ENCODE peak calls at places on chromosomes 16 and 17, in seven cellular contexts. K is H1, R is HCT116, I is HepG2, B is SK-N-SH, C is GM12878, F is K562. E is an unnamed sample.

GRCh38 chr16:381788-382717 is at the start of gene PGAP6:
- DNase-seq in F (peak; percentile 94), R (no peak), B (peak; percentile 97), I (no peak), K (peak; percentile 70), C (no peak), E (no peak)

GRCh38 chr16:83200005-83200779 is 573.4 kb downstream of the CDH13 start:
- DNase-seq in I (no peak), K (no peak), F (no peak), C (no peak), B (no peak), R (no peak), E (no peak)

GRCh38 chr16:66898933-66899309 is 18.6 kb downstream of the PDP2 start:
- DNase-seq in F (no peak), B (no peak), K (no peak), C (no peak), I (no peak), R (no peak), E (no peak)

GRCh38 chr17:17685775-17686291 is 4.6 kb downstream of the RAI1 start:
- DNase-seq in C (no peak), R (peak; percentile 60), F (no peak), K (no peak), B (peak; percentile 65), I (no peak), E (no peak)

GRCh38 chr17:43564080-43564594 is 18.0 kb upstream of the ETV4 start:
- DNase-seq in I (no peak), B (no peak), K (no peak), C (no peak), R (no peak), F (no peak), E (no peak)

GRCh38 chr16:74847202-74847601 is 72.6 kb upstream of the FA2H start:
- DNase-seq in I (no peak), F (no peak), R (no peak), C (no peak), B (no peak), K (no peak), E (no peak)

GRCh38 chr17:64148699-64149098 is 18.8 kb upstream of the ERN1 start:
- DNase-seq in I (no peak), B (peak; percentile 43), F (no peak), C (no peak), K (no peak), R (no peak), E (no peak)

GRCh38 chr16:47073223-47074155 is 70.3 kb downstream of the NETO2 start:
- DNase-seq in K (no peak), F (no peak), B (no peak), I (no peak), C (peak; percentile 43), R (no peak), E (no peak)

GRCh38 chr17:65297384-65297783 is 160.2 kb downstream of the RGS9 start:
- DNase-seq in R (no peak), B (no peak), F (no peak), K (no peak), C (no peak), I (no peak), E (no peak)

GRCh38 chr16:28183441-28183840 is 28.3 kb downstream of the XPO6 start:
- DNase-seq in I (no peak), R (no peak), F (no peak), B (no peak), C (no peak), K (no peak), E (no peak)

GRCh38 chr17:80524150-80524712 is 20.4 kb upstream of the RPTOR start:
- DNase-seq in K (no peak), C (no peak), B (peak; percentile 65), R (no peak), F (no peak), I (no peak), E (no peak)

GRCh38 chr16:48041861-48042435 is 113.8 kb downstream of the ABCC12 start:
- DNase-seq in B (no peak), F (peak; percentile 13), R (peak; percentile 13), K (no peak), I (peak; percentile 34), C (no peak), E (no peak)

GRCh38 chr17:19448341-19449268 is 37.6 kb downstream of the RNF112 start:
- DNase-seq in K (no peak), C (no peak), F (no peak), B (peak; percentile 29), R (no peak), I (peak; percentile 19), E (peak; percentile 61)

GRCh38 chr17:12545877-12546513 is 119.7 kb upstream of the MYOCD start:
- DNase-seq in I (peak; percentile 41), K (peak; percentile 61), C (no peak), R (peak; percentile 38), B (peak; percentile 45), F (peak; percentile 26), E (peak; percentile 28)

GRCh38 chr17:48051706-48052486 is 3.7 kb downstream of the NFE2L1 start:
- DNase-seq in B (no peak), C (no peak), R (no peak), F (peak; percentile 47), K (no peak), I (peak; percentile 85), E (no peak)

GRCh38 chr16:79897444-79898146 is 297.1 kb upstream of the MAF start:
- DNase-seq in B (no peak), F (peak; percentile 44), K (no peak), I (peak; percentile 94), R (no peak), C (no peak), E (no peak)

GRCh38 chr17:53335443-53335842 is 487.3 kb upstream of the KIF2B start:
- DNase-seq in C (no peak), B (no peak), R (no peak), F (no peak), K (no peak), I (no peak), E (no peak)

GRCh38 chr16:2337431-2338296 is 2.9 kb downstream of the ABCA3 start:
- DNase-seq in B (no peak), I (no peak), F (no peak), C (no peak), R (no peak), K (peak; percentile 29), E (no peak)

GRCh38 chr17:28579526-28579925 is 2.8 kb upstream of the ALDOC start:
- DNase-seq in I (no peak), C (no peak), F (no peak), K (no peak), R (no peak), B (no peak), E (no peak)

GRCh38 chr17:8041980-8042379 is 3.1 kb downstream of the ALOX15B start:
- DNase-seq in I (no peak), C (no peak), F (peak; percentile 27), K (no peak), R (no peak), B (no peak), E (no peak)

GRCh38 chr17:28712037-28712704 is 483 bp upstream of the PROCA1 start:
- DNase-seq in R (no peak), I (no peak), K (peak; percentile 85), C (no peak), B (no peak), F (peak; percentile 83), E (no peak)

DNA sequence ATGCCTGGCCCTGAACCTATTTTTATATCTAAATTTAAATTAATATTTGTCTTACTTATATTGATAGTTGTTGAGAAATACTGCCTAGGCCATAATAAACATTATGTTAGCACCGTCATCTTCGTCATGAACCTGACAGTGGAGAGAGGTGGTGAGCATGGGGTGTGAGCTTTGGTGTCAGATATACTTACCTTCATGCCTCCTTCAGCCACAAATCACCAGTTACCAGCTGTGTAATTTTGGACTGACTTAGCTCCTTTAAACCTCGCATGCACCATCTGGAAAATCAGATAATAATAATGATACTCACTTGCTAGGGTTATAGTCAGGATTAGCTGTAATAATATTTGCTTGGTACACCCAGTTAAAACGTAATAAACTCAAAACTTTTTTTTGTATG is 35.0 kb downstream of the SNX29 start:
- DNase-seq in F (peak; percentile 35), K (no peak), B (no peak), C (no peak), I (no peak), R (no peak), E (no peak)
- H3K27ac ChIP-seq in F (no peak overlapping the region), K (no peak overlapping the region), B (no peak overlapping the region), C (no peak overlapping the region), I (no peak overlapping the region), R (no peak overlapping the region), E (no peak overlapping the region)

GRCh38 chr16:27106305-27106704 is 39.6 kb downstream of the C16orf82 start:
- DNase-seq in C (no peak), I (no peak), K (no peak), F (no peak), R (no peak), B (no peak), E (no peak)
- TF ChIP-seq SIN3A in C (no peak), I (no peak), K (no peak), F (no peak), R (no peak), B (no peak), E (no peak)

DNA sequence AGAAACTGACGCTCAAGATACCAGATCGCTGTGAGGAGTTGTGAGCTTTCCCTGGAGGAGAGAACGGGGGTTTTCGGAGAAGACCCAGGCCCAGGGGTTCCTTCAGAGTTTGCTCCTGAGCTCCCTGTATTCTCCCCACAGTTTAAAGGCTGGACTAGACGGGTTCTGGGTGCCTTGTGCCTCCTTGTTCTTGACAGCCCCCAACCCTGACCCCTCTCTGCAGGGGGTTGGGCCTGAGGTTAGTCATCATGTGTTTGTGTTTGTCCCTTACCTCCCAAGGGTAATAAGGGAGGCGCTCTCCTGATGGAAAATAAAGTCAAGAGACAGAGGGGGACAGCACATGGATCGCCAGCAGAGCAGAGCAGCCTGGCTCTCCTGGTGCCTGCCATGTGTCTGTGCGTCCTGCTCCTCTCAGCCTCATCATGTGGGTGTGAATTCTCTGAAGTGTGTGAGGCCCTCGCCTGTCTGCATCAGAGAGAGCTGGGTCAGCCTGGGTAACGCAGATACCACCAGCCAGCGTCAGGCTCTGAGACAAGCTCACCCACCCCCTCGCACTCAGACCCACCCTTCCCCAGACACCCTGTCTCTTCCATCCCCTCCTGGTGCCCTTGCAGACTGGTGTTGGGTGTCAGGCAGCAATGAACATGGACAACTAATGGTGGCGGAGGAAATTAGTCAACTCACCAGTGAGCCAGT is 8.8 kb downstream of the HEXIM2 start:
- DNase-seq in R (no peak), C (no peak), B (no peak), F (no peak), I (no peak), K (no peak), E (no peak)
- H3K27ac ChIP-seq in R (peak overlapping the region; percentile 99), C (no peak overlapping the region), B (peak overlapping the region; percentile 94), F (no peak overlapping the region), I (peak overlapping the region; percentile 97), K (peak overlapping the region; percentile 64), E (peak overlapping the region; percentile 99)

GRCh38 chr16:22623351-22623781 is 112.7 kb downstream of the NPIPB5 start:
- DNase-seq in I (no peak), C (no peak), K (peak; percentile 29), R (no peak), F (no peak), B (no peak), E (no peak)
- TF ChIP-seq SIN3A in I (no peak), C (no peak), K (no peak), R (no peak), F (no peak), B (no peak), E (no peak)

GRCh38 chr16:90035902-90036301 is 16.6 kb upstream of the DBNDD1 start:
- DNase-seq in I (no peak), F (no peak), K (no peak), R (no peak), C (no peak), B (no peak), E (no peak)
- H3K27ac ChIP-seq in I (no peak overlapping the region), F (no peak overlapping the region), K (peak overlapping the region; percentile 1), R (no peak overlapping the region), C (no peak overlapping the region), B (no peak overlapping the region), E (no peak overlapping the region)

GRCh38 chr17:49748223-49748622 is 15.7 kb downstream of the FAM117A start:
- DNase-seq in I (no peak), F (no peak), B (no peak), R (no peak), C (no peak), K (no peak), E (no peak)
- TF ChIP-seq SIN3A in I (no peak), F (no peak), B (no peak), R (no peak), C (no peak), K (no peak), E (no peak)